ENCODE peak calls at places on chromosomes 11 and 22, in eight cellular contexts. One of them, this sample, is unnamed.

GRCh38 chr22:18091916-18092526 is 14.2 kb downstream of the PEX26 start:
- DNase-seq in activated CD4-positive, alpha-beta T cell treated with anti-CD3 and anti-CD28 coated beads, Interleukin-2, amount 10 ng/mL, durations not matched to agents 7 days and 5 days: peak
- DNase-seq in Calu3: peak
- DNase-seq in activated CD8-positive, alpha-beta memory T cell treated with anti-CD3 and anti-CD28 coated beads for 1 hour: no peak
- DNase-seq in stimulated activated CD8-positive, alpha-beta memory T cell treated with anti-CD3 and anti-CD28 coated beads, Interleukin-7, amount 100 ng/mL, for 1 hour: no peak
- DNase-seq in A172: peak
- DNase-seq in GM19239: no peak
- DNase-seq in astrocyte of the cerebellum: peak
- DNase-seq in this sample: peak

GRCh38 chr11:122439911-122440782 is 215.4 kb upstream of the UBASH3B start:
- DNase-seq in astrocyte of the cerebellum: peak
- DNase-seq in activated CD4-positive, alpha-beta T cell treated with anti-CD3 and anti-CD28 coated beads, Interleukin-2, amount 10 ng/mL, durations not matched to agents 7 days and 5 days: no peak
- DNase-seq in stimulated activated CD8-positive, alpha-beta memory T cell treated with anti-CD3 and anti-CD28 coated beads, Interleukin-7, amount 100 ng/mL, for 1 hour: no peak
- DNase-seq in activated CD8-positive, alpha-beta memory T cell treated with anti-CD3 and anti-CD28 coated beads for 1 hour: no peak
- DNase-seq in Calu3: no peak
- DNase-seq in A172: no peak
- DNase-seq in GM19239: no peak
- DNase-seq in this sample: no peak

GRCh38 chr11:10856689-10857603 is 907 bp downstream of the ZBED5 start:
- DNase-seq in activated CD8-positive, alpha-beta memory T cell treated with anti-CD3 and anti-CD28 coated beads for 1 hour: no peak
- DNase-seq in activated CD4-positive, alpha-beta T cell treated with anti-CD3 and anti-CD28 coated beads, Interleukin-2, amount 10 ng/mL, durations not matched to agents 7 days and 5 days: peak
- DNase-seq in astrocyte of the cerebellum: no peak
- DNase-seq in Calu3: peak
- DNase-seq in A172: peak
- DNase-seq in GM19239: no peak
- DNase-seq in stimulated activated CD8-positive, alpha-beta memory T cell treated with anti-CD3 and anti-CD28 coated beads, Interleukin-7, amount 100 ng/mL, for 1 hour: no peak
- DNase-seq in this sample: no peak

GRCh38 chr11:12019867-12020416 is 11.5 kb upstream of the DKK3 start:
- DNase-seq in stimulated activated CD8-positive, alpha-beta memory T cell treated with anti-CD3 and anti-CD28 coated beads, Interleukin-7, amount 100 ng/mL, for 1 hour: no peak
- DNase-seq in activated CD8-positive, alpha-beta memory T cell treated with anti-CD3 and anti-CD28 coated beads for 1 hour: no peak
- DNase-seq in astrocyte of the cerebellum: no peak
- DNase-seq in A172: no peak
- DNase-seq in Calu3: no peak
- DNase-seq in activated CD4-positive, alpha-beta T cell treated with anti-CD3 and anti-CD28 coated beads, Interleukin-2, amount 10 ng/mL, durations not matched to agents 7 days and 5 days: no peak
- DNase-seq in GM19239: no peak
- DNase-seq in this sample: no peak

GRCh38 chr22:39234157-39234793 is 10.5 kb downstream of the PDGFB start:
- DNase-seq in stimulated activated CD8-positive, alpha-beta memory T cell treated with anti-CD3 and anti-CD28 coated beads, Interleukin-7, amount 100 ng/mL, for 1 hour: no peak
- DNase-seq in astrocyte of the cerebellum: peak
- DNase-seq in Calu3: no peak
- DNase-seq in GM19239: no peak
- DNase-seq in A172: peak
- DNase-seq in activated CD4-positive, alpha-beta T cell treated with anti-CD3 and anti-CD28 coated beads, Interleukin-2, amount 10 ng/mL, durations not matched to agents 7 days and 5 days: no peak
- DNase-seq in activated CD8-positive, alpha-beta memory T cell treated with anti-CD3 and anti-CD28 coated beads for 1 hour: no peak
- DNase-seq in this sample: no peak

GRCh38 chr11:110711776-110712642 is at the start of gene ARHGAP20:
- DNase-seq in astrocyte of the cerebellum: no peak
- DNase-seq in activated CD4-positive, alpha-beta T cell treated with anti-CD3 and anti-CD28 coated beads, Interleukin-2, amount 10 ng/mL, durations not matched to agents 7 days and 5 days: peak
- DNase-seq in Calu3: no peak
- DNase-seq in GM19239: peak
- DNase-seq in activated CD8-positive, alpha-beta memory T cell treated with anti-CD3 and anti-CD28 coated beads for 1 hour: no peak
- DNase-seq in A172: no peak
- DNase-seq in stimulated activated CD8-positive, alpha-beta memory T cell treated with anti-CD3 and anti-CD28 coated beads, Interleukin-7, amount 100 ng/mL, for 1 hour: no peak
- DNase-seq in this sample: no peak

GRCh38 chr22:37214431-37215025 is 2.3 kb upstream of the SSTR3 start:
- DNase-seq in activated CD8-positive, alpha-beta memory T cell treated with anti-CD3 and anti-CD28 coated beads for 1 hour: no peak
- DNase-seq in stimulated activated CD8-positive, alpha-beta memory T cell treated with anti-CD3 and anti-CD28 coated beads, Interleukin-7, amount 100 ng/mL, for 1 hour: no peak
- DNase-seq in Calu3: no peak
- DNase-seq in GM19239: no peak
- DNase-seq in A172: no peak
- DNase-seq in activated CD4-positive, alpha-beta T cell treated with anti-CD3 and anti-CD28 coated beads, Interleukin-2, amount 10 ng/mL, durations not matched to agents 7 days and 5 days: no peak
- DNase-seq in astrocyte of the cerebellum: no peak
- DNase-seq in this sample: no peak

GRCh38 chr11:61148016-61148640 is 13.1 kb downstream of the VPS37C start:
- DNase-seq in activated CD4-positive, alpha-beta T cell treated with anti-CD3 and anti-CD28 coated beads, Interleukin-2, amount 10 ng/mL, durations not matched to agents 7 days and 5 days: no peak
- DNase-seq in activated CD8-positive, alpha-beta memory T cell treated with anti-CD3 and anti-CD28 coated beads for 1 hour: no peak
- DNase-seq in Calu3: no peak
- DNase-seq in astrocyte of the cerebellum: no peak
- DNase-seq in GM19239: no peak
- DNase-seq in stimulated activated CD8-positive, alpha-beta memory T cell treated with anti-CD3 and anti-CD28 coated beads, Interleukin-7, amount 100 ng/mL, for 1 hour: no peak
- DNase-seq in A172: no peak
- DNase-seq in this sample: no peak

GRCh38 chr11:78010755-78011154 is 12.3 kb downstream of the KCTD14 start:
- DNase-seq in Calu3: no peak
- DNase-seq in GM19239: no peak
- DNase-seq in activated CD8-positive, alpha-beta memory T cell treated with anti-CD3 and anti-CD28 coated beads for 1 hour: no peak
- DNase-seq in stimulated activated CD8-positive, alpha-beta memory T cell treated with anti-CD3 and anti-CD28 coated beads, Interleukin-7, amount 100 ng/mL, for 1 hour: no peak
- DNase-seq in activated CD4-positive, alpha-beta T cell treated with anti-CD3 and anti-CD28 coated beads, Interleukin-2, amount 10 ng/mL, durations not matched to agents 7 days and 5 days: no peak
- DNase-seq in astrocyte of the cerebellum: no peak
- DNase-seq in A172: no peak
- DNase-seq in this sample: no peak

GRCh38 chr11:2550606-2550970 is 105.8 kb downstream of the KCNQ1 start:
- DNase-seq in stimulated activated CD8-positive, alpha-beta memory T cell treated with anti-CD3 and anti-CD28 coated beads, Interleukin-7, amount 100 ng/mL, for 1 hour: no peak
- DNase-seq in A172: no peak
- DNase-seq in activated CD4-positive, alpha-beta T cell treated with anti-CD3 and anti-CD28 coated beads, Interleukin-2, amount 10 ng/mL, durations not matched to agents 7 days and 5 days: no peak
- DNase-seq in activated CD8-positive, alpha-beta memory T cell treated with anti-CD3 and anti-CD28 coated beads for 1 hour: no peak
- DNase-seq in Calu3: no peak
- DNase-seq in GM19239: no peak
- DNase-seq in astrocyte of the cerebellum: no peak
- DNase-seq in this sample: no peak

GRCh38 chr22:24066260-24066659 is 55.2 kb downstream of the CABIN1 start:
- DNase-seq in Calu3: no peak
- DNase-seq in GM19239: no peak
- DNase-seq in astrocyte of the cerebellum: no peak
- DNase-seq in stimulated activated CD8-positive, alpha-beta memory T cell treated with anti-CD3 and anti-CD28 coated beads, Interleukin-7, amount 100 ng/mL, for 1 hour: no peak
- DNase-seq in activated CD4-positive, alpha-beta T cell treated with anti-CD3 and anti-CD28 coated beads, Interleukin-2, amount 10 ng/mL, durations not matched to agents 7 days and 5 days: no peak
- DNase-seq in A172: no peak
- DNase-seq in activated CD8-positive, alpha-beta memory T cell treated with anti-CD3 and anti-CD28 coated beads for 1 hour: no peak
- DNase-seq in this sample: no peak

GRCh38 chr11:69963533-69964246 is 114.4 kb upstream of the ANO1 start:
- DNase-seq in astrocyte of the cerebellum: no peak
- DNase-seq in activated CD8-positive, alpha-beta memory T cell treated with anti-CD3 and anti-CD28 coated beads for 1 hour: no peak
- DNase-seq in stimulated activated CD8-positive, alpha-beta memory T cell treated with anti-CD3 and anti-CD28 coated beads, Interleukin-7, amount 100 ng/mL, for 1 hour: no peak
- DNase-seq in Calu3: no peak
- DNase-seq in GM19239: no peak
- DNase-seq in activated CD4-positive, alpha-beta T cell treated with anti-CD3 and anti-CD28 coated beads, Interleukin-2, amount 10 ng/mL, durations not matched to agents 7 days and 5 days: no peak
- DNase-seq in A172: no peak
- DNase-seq in this sample: no peak

GRCh38 chr11:43574949-43575915 is 105.3 kb upstream of the HSD17B12 start:
- DNase-seq in astrocyte of the cerebellum: no peak
- DNase-seq in A172: no peak
- DNase-seq in activated CD8-positive, alpha-beta memory T cell treated with anti-CD3 and anti-CD28 coated beads for 1 hour: no peak
- DNase-seq in Calu3: no peak
- DNase-seq in GM19239: no peak
- DNase-seq in activated CD4-positive, alpha-beta T cell treated with anti-CD3 and anti-CD28 coated beads, Interleukin-2, amount 10 ng/mL, durations not matched to agents 7 days and 5 days: no peak
- DNase-seq in stimulated activated CD8-positive, alpha-beta memory T cell treated with anti-CD3 and anti-CD28 coated beads, Interleukin-7, amount 100 ng/mL, for 1 hour: no peak
- DNase-seq in this sample: no peak

GRCh38 chr11:2995893-2996554 is 3.9 kb upstream of the NAP1L4 start:
- DNase-seq in activated CD8-positive, alpha-beta memory T cell treated with anti-CD3 and anti-CD28 coated beads for 1 hour: no peak
- DNase-seq in GM19239: no peak
- DNase-seq in A172: no peak
- DNase-seq in astrocyte of the cerebellum: no peak
- DNase-seq in activated CD4-positive, alpha-beta T cell treated with anti-CD3 and anti-CD28 coated beads, Interleukin-2, amount 10 ng/mL, durations not matched to agents 7 days and 5 days: no peak
- DNase-seq in stimulated activated CD8-positive, alpha-beta memory T cell treated with anti-CD3 and anti-CD28 coated beads, Interleukin-7, amount 100 ng/mL, for 1 hour: no peak
- DNase-seq in Calu3: no peak
- DNase-seq in this sample: no peak

GRCh38 chr11:114846040-114846791 is 167.9 kb downstream of the NXPE2 start:
- DNase-seq in Calu3: no peak
- DNase-seq in GM19239: no peak
- DNase-seq in stimulated activated CD8-positive, alpha-beta memory T cell treated with anti-CD3 and anti-CD28 coated beads, Interleukin-7, amount 100 ng/mL, for 1 hour: no peak
- DNase-seq in activated CD8-positive, alpha-beta memory T cell treated with anti-CD3 and anti-CD28 coated beads for 1 hour: no peak
- DNase-seq in activated CD4-positive, alpha-beta T cell treated with anti-CD3 and anti-CD28 coated beads, Interleukin-2, amount 10 ng/mL, durations not matched to agents 7 days and 5 days: no peak
- DNase-seq in A172: no peak
- DNase-seq in astrocyte of the cerebellum: no peak
- DNase-seq in this sample: no peak

GRCh38 chr11:210803-211180 is 3.3 kb downstream of the RIC8A start:
- DNase-seq in astrocyte of the cerebellum: no peak
- DNase-seq in GM19239: no peak
- DNase-seq in stimulated activated CD8-positive, alpha-beta memory T cell treated with anti-CD3 and anti-CD28 coated beads, Interleukin-7, amount 100 ng/mL, for 1 hour: no peak
- DNase-seq in A172: no peak
- DNase-seq in Calu3: no peak
- DNase-seq in activated CD4-positive, alpha-beta T cell treated with anti-CD3 and anti-CD28 coated beads, Interleukin-2, amount 10 ng/mL, durations not matched to agents 7 days and 5 days: no peak
- DNase-seq in activated CD8-positive, alpha-beta memory T cell treated with anti-CD3 and anti-CD28 coated beads for 1 hour: no peak
- DNase-seq in this sample: no peak

GRCh38 chr11:110918351-110918750 is 206.1 kb upstream of the ARHGAP20 start:
- DNase-seq in GM19239: no peak
- DNase-seq in activated CD8-positive, alpha-beta memory T cell treated with anti-CD3 and anti-CD28 coated beads for 1 hour: no peak
- DNase-seq in astrocyte of the cerebellum: no peak
- DNase-seq in Calu3: no peak
- DNase-seq in A172: no peak
- DNase-seq in stimulated activated CD8-positive, alpha-beta memory T cell treated with anti-CD3 and anti-CD28 coated beads, Interleukin-7, amount 100 ng/mL, for 1 hour: no peak
- DNase-seq in activated CD4-positive, alpha-beta T cell treated with anti-CD3 and anti-CD28 coated beads, Interleukin-2, amount 10 ng/mL, durations not matched to agents 7 days and 5 days: no peak
- DNase-seq in this sample: no peak

GRCh38 chr11:117584056-117584830 is 212.8 kb downstream of the DSCAML1 start:
- DNase-seq in GM19239: no peak
- DNase-seq in stimulated activated CD8-positive, alpha-beta memory T cell treated with anti-CD3 and anti-CD28 coated beads, Interleukin-7, amount 100 ng/mL, for 1 hour: no peak
- DNase-seq in activated CD8-positive, alpha-beta memory T cell treated with anti-CD3 and anti-CD28 coated beads for 1 hour: no peak
- DNase-seq in A172: peak
- DNase-seq in astrocyte of the cerebellum: no peak
- DNase-seq in Calu3: no peak
- DNase-seq in activated CD4-positive, alpha-beta T cell treated with anti-CD3 and anti-CD28 coated beads, Interleukin-2, amount 10 ng/mL, durations not matched to agents 7 days and 5 days: no peak
- DNase-seq in this sample: no peak

GRCh38 chr11:94309757-94310156 is 5.4 kb downstream of the IZUMO1R start:
- DNase-seq in A172: no peak
- DNase-seq in activated CD8-positive, alpha-beta memory T cell treated with anti-CD3 and anti-CD28 coated beads for 1 hour: no peak
- DNase-seq in stimulated activated CD8-positive, alpha-beta memory T cell treated with anti-CD3 and anti-CD28 coated beads, Interleukin-7, amount 100 ng/mL, for 1 hour: no peak
- DNase-seq in activated CD4-positive, alpha-beta T cell treated with anti-CD3 and anti-CD28 coated beads, Interleukin-2, amount 10 ng/mL, durations not matched to agents 7 days and 5 days: no peak
- DNase-seq in GM19239: no peak
- DNase-seq in Calu3: no peak
- DNase-seq in astrocyte of the cerebellum: no peak
- DNase-seq in this sample: no peak

GRCh38 chr11:78037056-78037455 is 14.0 kb upstream of the KCTD14 start:
- DNase-seq in activated CD8-positive, alpha-beta memory T cell treated with anti-CD3 and anti-CD28 coated beads for 1 hour: no peak
- DNase-seq in Calu3: peak
- DNase-seq in A172: no peak
- DNase-seq in activated CD4-positive, alpha-beta T cell treated with anti-CD3 and anti-CD28 coated beads, Interleukin-2, amount 10 ng/mL, durations not matched to agents 7 days and 5 days: no peak
- DNase-seq in astrocyte of the cerebellum: no peak
- DNase-seq in GM19239: no peak
- DNase-seq in stimulated activated CD8-positive, alpha-beta memory T cell treated with anti-CD3 and anti-CD28 coated beads, Interleukin-7, amount 100 ng/mL, for 1 hour: no peak
- DNase-seq in this sample: no peak

GRCh38 chr22:46111645-46112306 is 38.5 kb upstream of the PPARA start:
- DNase-seq in GM19239: no peak
- DNase-seq in activated CD8-positive, alpha-beta memory T cell treated with anti-CD3 and anti-CD28 coated beads for 1 hour: no peak
- DNase-seq in activated CD4-positive, alpha-beta T cell treated with anti-CD3 and anti-CD28 coated beads, Interleukin-2, amount 10 ng/mL, durations not matched to agents 7 days and 5 days: no peak
- DNase-seq in astrocyte of the cerebellum: no peak
- DNase-seq in Calu3: no peak
- DNase-seq in A172: no peak
- DNase-seq in stimulated activated CD8-positive, alpha-beta memory T cell treated with anti-CD3 and anti-CD28 coated beads, Interleukin-7, amount 100 ng/mL, for 1 hour: no peak
- DNase-seq in this sample: no peak

GRCh38 chr11:130761560-130762220 is 154.6 kb downstream of the SNX19 start:
- DNase-seq in GM19239: no peak
- DNase-seq in A172: no peak
- DNase-seq in activated CD8-positive, alpha-beta memory T cell treated with anti-CD3 and anti-CD28 coated beads for 1 hour: no peak
- DNase-seq in astrocyte of the cerebellum: no peak
- DNase-seq in stimulated activated CD8-positive, alpha-beta memory T cell treated with anti-CD3 and anti-CD28 coated beads, Interleukin-7, amount 100 ng/mL, for 1 hour: no peak
- DNase-seq in activated CD4-positive, alpha-beta T cell treated with anti-CD3 and anti-CD28 coated beads, Interleukin-2, amount 10 ng/mL, durations not matched to agents 7 days and 5 days: no peak
- DNase-seq in Calu3: no peak
- DNase-seq in this sample: no peak

GRCh38 chr11:108551653-108552462 is 41.7 kb downstream of the EXPH5 start:
- DNase-seq in stimulated activated CD8-positive, alpha-beta memory T cell treated with anti-CD3 and anti-CD28 coated beads, Interleukin-7, amount 100 ng/mL, for 1 hour: no peak
- DNase-seq in activated CD4-positive, alpha-beta T cell treated with anti-CD3 and anti-CD28 coated beads, Interleukin-2, amount 10 ng/mL, durations not matched to agents 7 days and 5 days: no peak
- DNase-seq in Calu3: peak
- DNase-seq in activated CD8-positive, alpha-beta memory T cell treated with anti-CD3 and anti-CD28 coated beads for 1 hour: no peak
- DNase-seq in astrocyte of the cerebellum: no peak
- DNase-seq in GM19239: no peak
- DNase-seq in A172: no peak
- DNase-seq in this sample: no peak

GRCh38 chr22:31259798-31260473 is 32.4 kb downstream of the PIK3IP1 start:
- DNase-seq in astrocyte of the cerebellum: no peak
- DNase-seq in GM19239: no peak
- DNase-seq in stimulated activated CD8-positive, alpha-beta memory T cell treated with anti-CD3 and anti-CD28 coated beads, Interleukin-7, amount 100 ng/mL, for 1 hour: no peak
- DNase-seq in activated CD8-positive, alpha-beta memory T cell treated with anti-CD3 and anti-CD28 coated beads for 1 hour: no peak
- DNase-seq in A172: no peak
- DNase-seq in Calu3: no peak
- DNase-seq in activated CD4-positive, alpha-beta T cell treated with anti-CD3 and anti-CD28 coated beads, Interleukin-2, amount 10 ng/mL, durations not matched to agents 7 days and 5 days: no peak
- DNase-seq in this sample: no peak

GRCh38 chr11:69274531-69275016 is 19.4 kb upstream of the MYEOV start:
- DNase-seq in Calu3: peak
- DNase-seq in astrocyte of the cerebellum: no peak
- DNase-seq in GM19239: no peak
- DNase-seq in activated CD4-positive, alpha-beta T cell treated with anti-CD3 and anti-CD28 coated beads, Interleukin-2, amount 10 ng/mL, durations not matched to agents 7 days and 5 days: no peak
- DNase-seq in stimulated activated CD8-positive, alpha-beta memory T cell treated with anti-CD3 and anti-CD28 coated beads, Interleukin-7, amount 100 ng/mL, for 1 hour: no peak
- DNase-seq in A172: no peak
- DNase-seq in activated CD8-positive, alpha-beta memory T cell treated with anti-CD3 and anti-CD28 coated beads for 1 hour: no peak
- DNase-seq in this sample: no peak